ENCODE peak calls at places on chromosomes 13 and 19, in four cellular contexts. E, F, X and Z are unnamed samples.

GRCh38 chr19:46101293-46101692 is 23.2 kb downstream of the IGFL3 start:
- DNase-seq in E (no peak), F (no peak), X (no peak), Z (peak)

GRCh38 chr13:102233566-102234208 is 168.2 kb downstream of the FGF14 start:
- DNase-seq in E (no peak), F (no peak), X (no peak), Z (no peak)

GRCh38 chr19:51441410-51442390 is 16.6 kb downstream of the SIGLEC8 start:
- DNase-seq in E (peak), F (no peak), X (peak), Z (no peak)

GRCh38 chr19:15614507-15615379 is at the start of gene CYP4F8:
- DNase-seq in E (no peak), F (no peak), X (no peak), Z (no peak)

GRCh38 chr19:2237051-2237868 is 636 bp downstream of the SF3A2 start:
- DNase-seq in E (no peak), F (no peak), X (peak), Z (no peak)

GRCh38 chr13:24688901-24689300 is 8.7 kb downstream of the ATP12A start:
- DNase-seq in E (no peak), F (no peak), X (no peak), Z (no peak)

GRCh38 chr19:49786432-49786831 is 19.6 kb downstream of the AP2A1 start:
- DNase-seq in E (no peak), F (no peak), X (no peak), Z (no peak)

GRCh38 chr19:55643733-55644116 is 276 bp downstream of the ZNF581 start:
- DNase-seq in E (no peak), F (no peak), X (no peak), Z (no peak)

GRCh38 chr13:80029170-80029569 is 311.8 kb downstream of the SPRY2 start:
- DNase-seq in E (no peak), F (no peak), X (no peak), Z (no peak)

GRCh38 chr19:34824686-34825085 is 51.7 kb upstream of the ZNF599 start:
- DNase-seq in E (no peak), F (no peak), X (no peak), Z (no peak)

GRCh38 chr19:13169769-13170168 is 19.6 kb downstream of the IER2 start:
- DNase-seq in E (no peak), F (no peak), X (no peak), Z (no peak)

GRCh38 chr19:13381827-13382632 is 124.2 kb downstream of the CACNA1A start:
- DNase-seq in E (no peak), F (no peak), X (peak), Z (no peak)

GRCh38 chr19:52237771-52238400 is 31.5 kb upstream of the ZNF766 start:
- DNase-seq in E (peak), F (peak), X (peak), Z (peak)

GRCh38 chr13:33318037-33318436 is 32.5 kb upstream of the STARD13 start:
- DNase-seq in E (no peak), F (no peak), X (no peak), Z (no peak)

GRCh38 chr13:36432106-36432544 is at the start of gene CCNA1:
- DNase-seq in E (no peak), F (no peak), X (peak), Z (peak)

GRCh38 chr19:2790194-2790556 is 4.9 kb downstream of the THOP1 start:
- DNase-seq in E (no peak), F (no peak), X (no peak), Z (no peak)

GRCh38 chr19:35049456-35049855 is 7.9 kb downstream of the HPN start:
- DNase-seq in E (no peak), F (no peak), X (no peak), Z (no peak)

DNA sequence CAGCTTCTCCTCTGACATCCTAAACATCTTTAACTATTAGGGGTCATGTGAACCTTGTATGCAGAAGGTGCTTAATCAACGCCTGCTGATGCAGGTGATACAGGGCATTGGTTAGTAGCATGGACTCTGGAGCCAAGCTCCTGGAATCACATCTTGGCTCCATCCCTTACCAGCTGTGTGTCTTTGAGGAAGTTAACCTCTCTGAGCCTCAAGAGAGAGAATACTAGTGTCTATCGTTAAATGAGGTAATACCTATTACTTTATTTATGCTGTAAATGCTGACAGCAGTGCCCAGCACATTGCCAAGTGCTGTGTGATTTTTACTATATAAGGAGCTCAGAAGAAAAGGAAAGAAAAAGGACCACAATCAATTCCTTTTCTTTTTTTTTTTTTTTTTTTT is 11.2 kb upstream of the SELENOW start:
- DNase-seq in E (no peak), F (no peak), X (no peak), Z (no peak)
- TF ChIP-seq CBFB in E (no peak), F (no peak), X (no peak), Z (no peak)

DNA sequence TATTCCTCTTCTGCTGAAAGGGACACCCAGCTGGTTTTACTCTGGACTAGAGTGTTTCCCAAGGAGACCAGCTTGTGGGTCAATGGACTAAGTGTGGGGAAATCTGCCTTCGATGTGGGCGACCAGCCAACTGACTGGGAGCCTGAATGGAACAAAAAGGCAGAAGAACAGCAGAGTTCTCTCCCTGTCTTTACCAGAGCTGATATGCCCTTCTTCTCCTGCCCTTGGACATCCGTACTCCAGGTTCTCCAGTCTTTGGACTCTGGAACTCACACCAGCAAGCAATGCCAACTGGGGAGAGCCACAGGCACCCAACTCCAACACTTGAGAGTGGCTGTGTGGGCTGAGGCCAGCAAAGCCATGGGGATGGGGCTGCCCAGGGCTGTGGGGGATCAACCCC is 32.3 kb downstream of the MRPL57 start:
- DNase-seq in E (no peak), F (no peak), X (no peak), Z (no peak)
- TF ChIP-seq CBFB in E (no peak), F (no peak), X (no peak), Z (no peak)

GRCh38 chr13:73056054-73056962 is 2.5 kb upstream of the KLF5 start:
- DNase-seq in E (no peak), F (peak), X (no peak), Z (no peak)
- TF ChIP-seq CBFB in E (no peak), F (no peak), X (no peak), Z (no peak)

GRCh38 chr19:36805364-36805763 is 32.8 kb upstream of the ZNF850 start:
- DNase-seq in E (no peak), F (no peak), X (no peak), Z (no peak)
- TF ChIP-seq CBFB in E (no peak), F (no peak), X (no peak), Z (no peak)

GRCh38 chr13:64470751-64471150 is 2759.4 kb downstream of the PCDH9 start:
- DNase-seq in E (no peak), F (no peak), X (no peak), Z (no peak)

DNA sequence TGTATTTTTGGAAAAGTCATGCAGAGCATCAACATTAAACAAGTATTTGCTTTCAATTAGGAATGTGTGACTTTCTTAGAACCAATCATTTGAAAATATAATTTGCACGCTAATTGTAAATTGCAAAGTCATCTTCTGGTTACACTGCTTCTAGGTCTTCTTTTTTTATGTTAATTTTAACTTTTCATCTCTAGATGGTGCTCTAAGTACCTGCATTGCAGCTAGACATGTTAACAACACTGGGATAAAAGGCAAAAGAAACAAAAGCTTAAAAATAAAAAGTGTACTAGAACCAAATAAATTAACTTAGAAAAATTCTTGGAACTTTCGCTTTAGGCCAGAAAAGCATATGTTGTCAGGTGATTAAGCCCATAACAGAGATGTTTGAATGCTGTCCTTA is 2758.2 kb downstream of the PCDH9 start:
- DNase-seq in E (no peak), F (peak), X (no peak), Z (no peak)
- TF ChIP-seq CBFB in E (no peak), F (no peak), X (no peak), Z (no peak)

DNA sequence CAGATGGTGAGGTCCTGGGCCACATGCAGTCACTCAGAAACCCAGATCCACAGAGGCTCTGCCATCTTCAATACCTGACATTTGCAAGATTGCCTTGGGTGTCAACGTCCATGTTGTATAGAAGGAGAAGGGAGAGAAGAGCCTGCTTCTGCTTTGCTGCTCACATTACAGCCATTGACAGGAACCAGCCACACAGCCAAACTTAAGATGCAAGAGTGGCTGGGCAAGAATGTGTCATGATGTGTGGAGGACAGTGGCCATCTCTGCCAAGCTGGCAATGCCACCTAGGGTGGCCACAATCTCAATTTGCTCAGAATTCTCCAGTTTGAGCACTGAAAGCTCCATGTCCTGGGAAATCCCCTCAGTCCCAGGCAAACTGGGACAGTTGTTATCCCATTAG is 25.9 kb upstream of the SERPINE3 start:
- DNase-seq in E (no peak), F (no peak), X (no peak), Z (no peak)
- TF ChIP-seq CBFB in E (no peak), F (no peak), X (no peak), Z (no peak)

GRCh38 chr19:9086761-9087160 is at the start of gene OR1M1:
- DNase-seq in E (no peak), F (no peak), X (no peak), Z (no peak)
- TF ChIP-seq CBFB in E (no peak), F (no peak), X (no peak), Z (no peak)

DNA sequence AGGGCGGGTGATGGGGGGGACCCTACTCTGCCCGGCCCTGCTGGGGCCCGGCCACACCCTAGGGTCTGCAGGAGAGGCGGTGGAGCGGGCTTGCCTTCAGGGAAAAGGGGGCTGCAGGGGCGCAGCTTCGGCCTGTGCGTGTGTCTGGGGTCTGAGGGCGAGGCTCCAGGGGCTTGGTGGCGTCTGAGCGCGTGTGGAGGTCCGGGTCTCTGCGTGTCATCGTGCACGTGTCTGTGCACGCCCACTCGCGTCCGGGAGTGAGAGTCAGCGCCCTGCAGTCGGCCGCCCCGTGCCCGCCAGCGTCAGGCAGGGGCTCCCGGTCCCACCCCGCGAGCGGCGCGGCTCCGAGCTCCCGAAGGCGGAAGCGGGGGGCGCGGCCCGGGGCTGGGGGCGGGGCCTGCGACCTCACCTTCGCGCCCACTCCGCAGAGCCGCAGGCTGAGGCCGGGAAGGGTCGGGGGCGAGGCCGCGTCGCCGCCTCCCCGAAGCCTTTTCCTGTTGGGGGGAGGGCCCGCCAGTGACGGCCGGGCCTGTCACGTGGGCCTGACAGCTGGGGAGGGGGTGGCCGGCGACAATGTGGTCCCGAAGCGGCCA is at the start of gene ARHGAP45:
- DNase-seq in E (no peak), F (no peak), X (peak), Z (peak)
- TF ChIP-seq CBFB in E (no peak), F (no peak), X (no peak), Z (no peak)